ENCODE peak calls at places on chromosomes 3 and 15, in seven cellular contexts. S, I, J, A, E, F and D are unnamed samples.

GRCh38 chr3:11618897-11619296 is 24.8 kb downstream of the VGLL4 start:
- DNase-seq in S (no peak), I (no peak), J (no peak), A (no peak), E (no peak), F (no peak), D (no peak)

GRCh38 chr15:99209326-99209725 is 40.1 kb downstream of the TTC23 start:
- DNase-seq in S (no peak), I (no peak), J (peak), A (no peak), E (no peak), F (no peak), D (no peak)

GRCh38 chr3:192514754-192515660 is 212.3 kb downstream of the FGF12 start:
- DNase-seq in S (peak), I (no peak), J (peak), A (no peak), E (no peak), F (no peak), D (peak)

GRCh38 chr15:58934521-58934920 is 1.0 kb upstream of the SLTM start:
- DNase-seq in S (no peak), I (no peak), J (no peak), A (no peak), E (no peak), F (no peak), D (peak)

GRCh38 chr15:100224206-100225185 is 117.3 kb downstream of the ADAMTS17 start:
- DNase-seq in S (no peak), I (no peak), J (no peak), A (peak), E (no peak), F (no peak), D (peak)

GRCh38 chr3:83251490-83251889 is 1490.0 kb upstream of the GBE1 start:
- DNase-seq in S (no peak), I (no peak), J (no peak), A (no peak), E (no peak), F (no peak), D (no peak)

GRCh38 chr15:99432271-99433025 is 133.3 kb upstream of the MEF2A start:
- DNase-seq in S (peak), I (no peak), J (peak), A (no peak), E (peak), F (no peak), D (no peak)

GRCh38 chr3:42204867-42205599 is 61.0 kb downstream of the CCK start:
- DNase-seq in S (no peak), I (no peak), J (no peak), A (no peak), E (no peak), F (no peak), D (no peak)

GRCh38 chr15:70096215-70096974 is 1.3 kb downstream of the TLE3 start:
- DNase-seq in S (peak), I (no peak), J (peak), A (peak), E (peak), F (peak), D (peak)

GRCh38 chr3:55692958-55693558 is 206.0 kb upstream of the WNT5A start:
- DNase-seq in S (no peak), I (no peak), J (no peak), A (peak), E (no peak), F (no peak), D (peak)

GRCh38 chr15:40282870-40283614 is at the start of gene ANKRD63:
- DNase-seq in S (no peak), I (no peak), J (no peak), A (no peak), E (no peak), F (no peak), D (no peak)

GRCh38 chr3:4504340-4505261 is 11.5 kb downstream of the ITPR1 start:
- DNase-seq in S (peak), I (no peak), J (no peak), A (no peak), E (peak), F (no peak), D (peak)

GRCh38 chr3:136671921-136672320 is 80.3 kb downstream of the STAG1 start:
- DNase-seq in S (no peak), I (no peak), J (no peak), A (peak), E (no peak), F (no peak), D (no peak)

GRCh38 chr15:59722451-59722850 is 33.3 kb upstream of the BNIP2 start:
- DNase-seq in S (no peak), I (no peak), J (no peak), A (no peak), E (no peak), F (peak), D (no peak)

GRCh38 chr3:44235604-44236484 is 5.8 kb upstream of the TOPAZ1 start:
- DNase-seq in S (peak), I (peak), J (peak), A (peak), E (peak), F (peak), D (peak)

GRCh38 chr15:63970723-63971426 is 75.4 kb downstream of the DAPK2 start:
- DNase-seq in S (no peak), I (peak), J (no peak), A (no peak), E (no peak), F (no peak), D (no peak)

GRCh38 chr3:11438636-11439035 is 166.4 kb downstream of the ATG7 start:
- DNase-seq in S (peak), I (no peak), J (peak), A (peak), E (peak), F (no peak), D (no peak)

GRCh38 chr3:171160326-171160725 is 133.8 kb upstream of the SLC2A2 start:
- DNase-seq in S (no peak), I (no peak), J (no peak), A (no peak), E (no peak), F (no peak), D (peak)

GRCh38 chr15:37877851-37878577 is 56.4 kb upstream of the TMCO5A start:
- DNase-seq in S (no peak), I (no peak), J (no peak), A (peak), E (no peak), F (no peak), D (peak)

GRCh38 chr15:90654233-90655124 is 62.7 kb upstream of the BLM start:
- DNase-seq in S (no peak), I (no peak), J (no peak), A (no peak), E (no peak), F (no peak), D (no peak)

GRCh38 chr3:153785901-153786300 is 335.3 kb upstream of the ARHGEF26 start:
- DNase-seq in S (no peak), I (no peak), J (no peak), A (no peak), E (no peak), F (no peak), D (peak)

GRCh38 chr3:179653777-179654117 is 907 bp downstream of the USP13 start:
- DNase-seq in S (peak), I (no peak), J (no peak), A (no peak), E (no peak), F (no peak), D (no peak)

GRCh38 chr3:152474585-152474984 is 205.9 kb downstream of the MBNL1 start:
- DNase-seq in S (peak), I (no peak), J (peak), A (peak), E (peak), F (no peak), D (peak)

GRCh38 chr15:55250392-55250791 is 39.2 kb downstream of the RAB27A start:
- DNase-seq in S (no peak), I (no peak), J (no peak), A (peak), E (no peak), F (no peak), D (peak)

GRCh38 chr3:45567730-45568172 is 26.8 kb upstream of the LIMD1 start:
- DNase-seq in S (no peak), I (no peak), J (no peak), A (no peak), E (no peak), F (no peak), D (no peak)

GRCh38 chr15:85667491-85668424 is 127.0 kb downstream of the KLHL25 start:
- DNase-seq in S (no peak), I (no peak), J (peak), A (peak), E (peak), F (peak), D (peak)

GRCh38 chr3:159763466-159764210 is 225.0 kb upstream of the IL12A start:
- DNase-seq in S (peak), I (peak), J (peak), A (peak), E (peak), F (peak), D (peak)

GRCh38 chr3:113769551-113769950 is 22.7 kb downstream of the ATP6V1A start:
- DNase-seq in S (no peak), I (no peak), J (no peak), A (peak), E (no peak), F (no peak), D (peak)

GRCh38 chr15:90261811-90262210 is 3.7 kb upstream of the NGRN start:
- DNase-seq in S (no peak), I (no peak), J (no peak), A (peak), E (no peak), F (no peak), D (peak)

GRCh38 chr3:134974621-134975020 is 179.6 kb downstream of the EPHB1 start:
- DNase-seq in S (no peak), I (no peak), J (no peak), A (no peak), E (no peak), F (no peak), D (no peak)

GRCh38 chr3:123449986-123450474 is 1.1 kb upstream of the ADCY5 start:
- DNase-seq in S (peak), I (no peak), J (peak), A (no peak), E (peak), F (no peak), D (no peak)

GRCh38 chr3:21649519-21649918 is 101.5 kb downstream of the ZNF385D start:
- DNase-seq in S (no peak), I (no peak), J (no peak), A (no peak), E (no peak), F (no peak), D (no peak)

GRCh38 chr3:21654241-21654640 is 96.8 kb downstream of the ZNF385D start:
- DNase-seq in S (no peak), I (no peak), J (no peak), A (no peak), E (no peak), F (no peak), D (no peak)

DNA sequence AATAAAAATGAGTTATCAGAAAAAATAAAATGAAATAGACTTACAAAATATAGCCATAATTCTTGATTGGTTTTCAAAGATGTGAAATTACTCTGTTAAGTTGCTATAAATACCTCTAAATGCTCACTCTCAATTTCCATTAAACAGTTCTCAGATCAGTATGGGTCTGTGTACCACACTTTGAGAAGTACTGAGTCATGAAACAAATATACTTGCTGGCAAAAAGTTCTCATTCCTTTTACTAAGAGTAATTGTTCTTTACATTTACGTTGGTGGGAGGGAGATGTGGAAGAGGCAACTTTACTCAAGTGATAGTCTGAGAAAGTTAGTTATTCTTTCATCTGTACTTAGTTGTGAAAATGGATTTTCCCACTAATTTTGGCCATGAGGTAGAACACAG is 96.3 kb downstream of the ZNF385D start:
- DNase-seq in S (no peak), I (no peak), J (no peak), A (peak), E (no peak), F (no peak), D (peak)
- H3K4me3 ChIP-seq in S (no peak), I (no peak), J (no peak), A (no peak), E (no peak), F (no peak), D (no peak)

DNA sequence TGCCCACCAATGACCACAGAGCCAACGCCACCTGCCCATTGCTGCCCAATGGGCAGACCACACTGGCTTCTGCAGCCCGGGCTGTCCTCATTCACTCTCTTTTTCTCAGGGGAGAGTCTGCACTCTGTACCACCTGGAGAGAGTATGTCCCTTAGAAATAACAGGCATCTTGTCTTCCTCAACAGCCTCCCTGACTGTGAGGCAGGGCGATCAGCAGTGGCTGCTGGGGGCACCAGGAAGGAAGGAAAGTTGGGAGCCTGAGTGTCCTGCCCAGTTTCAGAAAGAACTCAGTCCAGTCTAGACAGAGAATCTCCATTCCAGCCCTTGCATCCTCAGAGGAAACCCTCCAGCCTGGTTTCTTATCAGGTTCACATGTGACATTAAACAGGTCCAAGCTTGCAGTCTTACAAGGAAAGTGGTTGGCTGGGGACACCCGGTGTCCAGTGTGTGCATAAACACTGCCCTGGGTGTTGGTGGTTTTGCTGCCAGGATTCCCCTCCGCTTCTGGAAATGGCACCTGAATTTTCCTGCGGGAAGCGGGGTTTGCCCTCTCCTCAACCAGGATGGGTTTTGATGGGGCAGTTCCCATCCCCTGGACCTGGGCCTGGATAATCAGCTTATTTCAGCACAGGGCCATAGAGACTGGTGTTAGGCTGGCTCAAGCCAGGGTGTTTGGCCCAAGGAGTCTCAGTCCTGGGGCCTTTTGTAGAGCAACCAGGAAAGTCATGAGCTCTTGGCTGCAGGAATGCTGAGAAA is 37.1 kb downstream of the SSUH2 start:
- DNase-seq in S (peak), I (peak), J (peak), A (peak), E (peak), F (peak), D (peak)
- TF ChIP-seq CTCF in S (peak), I (peak), J (peak), A (peak), E (peak), F (peak), D (peak)

GRCh38 chr3:50567011-50567385 is 549 bp downstream of the C3orf18 start:
- DNase-seq in S (no peak), I (peak), J (no peak), A (no peak), E (no peak), F (no peak), D (no peak)
- H3K4me3 ChIP-seq in S (peak), I (peak), J (peak), A (peak), E (peak), F (peak), D (no peak)

GRCh38 chr3:94118390-94118789 is 55.5 kb downstream of the NSUN3 start:
- DNase-seq in S (no peak), I (no peak), J (no peak), A (no peak), E (no peak), F (no peak), D (no peak)

GRCh38 chr3:94117729-94118128 is 54.9 kb downstream of the NSUN3 start:
- DNase-seq in S (no peak), I (no peak), J (no peak), A (no peak), E (no peak), F (no peak), D (no peak)

GRCh38 chr3:94110854-94111253 is 48.0 kb downstream of the NSUN3 start:
- DNase-seq in S (no peak), I (no peak), J (no peak), A (no peak), E (no peak), F (no peak), D (no peak)

GRCh38 chr3:94114667-94115066 is 51.8 kb downstream of the NSUN3 start:
- DNase-seq in S (no peak), I (no peak), J (no peak), A (no peak), E (no peak), F (no peak), D (no peak)

GRCh38 chr3:94115482-94115881 is 52.6 kb downstream of the NSUN3 start:
- DNase-seq in S (no peak), I (no peak), J (no peak), A (peak), E (no peak), F (no peak), D (peak)
- TF ChIP-seq CTCF in S (no peak), I (no peak), J (peak), A (peak), E (peak), F (no peak), D (peak)

DNA sequence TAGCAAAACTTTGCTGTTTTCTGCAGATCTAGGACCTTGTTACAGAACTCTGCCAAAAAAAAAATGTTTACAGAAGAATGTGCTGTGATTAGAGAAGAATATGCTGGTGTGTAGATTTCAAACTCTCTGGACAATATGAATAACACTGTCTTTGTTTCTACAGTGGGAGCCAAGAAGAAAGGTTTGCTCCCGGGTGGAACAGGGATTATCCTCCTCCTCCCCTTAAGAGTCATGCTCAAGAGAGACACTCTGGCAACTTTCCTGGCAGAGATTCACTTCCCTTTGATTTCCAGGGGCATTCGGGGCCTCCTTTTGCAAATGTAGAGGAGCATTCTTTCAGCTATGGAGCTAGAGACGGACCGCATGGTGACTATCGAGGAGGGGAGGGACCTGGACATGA is 27.4 kb downstream of the RBM6 start:
- DNase-seq in S (no peak), I (no peak), J (no peak), A (no peak), E (no peak), F (no peak), D (no peak)
- H3K4me3 ChIP-seq in S (no peak), I (no peak), J (no peak), A (no peak), E (no peak), F (no peak), D (no peak)

DNA sequence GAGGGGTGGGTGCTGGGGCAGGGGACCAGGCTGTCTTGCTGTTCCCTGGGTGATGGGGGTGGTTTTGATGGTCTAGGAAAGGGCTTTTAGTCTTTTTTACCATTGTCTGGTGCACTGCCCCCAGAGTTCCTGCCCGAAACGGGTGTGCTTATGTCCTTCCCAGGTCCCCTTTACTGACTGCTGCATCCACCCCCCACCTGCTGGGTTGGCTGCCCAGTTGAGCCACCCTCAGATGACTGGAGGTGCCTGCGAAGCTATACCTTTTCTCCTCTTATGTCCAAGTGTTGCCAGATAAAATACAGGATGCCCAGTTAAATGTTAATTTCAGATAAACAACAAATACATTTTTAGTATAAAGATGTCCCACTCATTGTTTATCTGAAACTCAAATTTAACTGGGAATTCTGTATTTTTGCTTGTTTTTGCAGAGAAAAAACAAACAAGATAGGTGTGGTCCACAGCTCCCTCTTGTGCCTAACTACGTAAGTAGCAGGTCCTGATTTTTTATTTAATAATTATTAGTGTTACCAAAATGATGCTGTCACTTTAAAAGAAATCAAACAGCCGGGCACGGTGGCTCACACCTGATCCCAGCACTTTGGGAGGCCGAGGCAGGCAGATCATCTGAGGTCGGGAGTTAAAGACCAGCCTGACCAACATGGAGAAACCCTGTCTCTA is 6.1 kb upstream of the RPP14 start:
- DNase-seq in S (no peak), I (no peak), J (no peak), A (peak), E (no peak), F (no peak), D (peak)
- TF ChIP-seq CTCF in S (peak), I (peak), J (peak), A (peak), E (peak), F (peak), D (peak)

DNA sequence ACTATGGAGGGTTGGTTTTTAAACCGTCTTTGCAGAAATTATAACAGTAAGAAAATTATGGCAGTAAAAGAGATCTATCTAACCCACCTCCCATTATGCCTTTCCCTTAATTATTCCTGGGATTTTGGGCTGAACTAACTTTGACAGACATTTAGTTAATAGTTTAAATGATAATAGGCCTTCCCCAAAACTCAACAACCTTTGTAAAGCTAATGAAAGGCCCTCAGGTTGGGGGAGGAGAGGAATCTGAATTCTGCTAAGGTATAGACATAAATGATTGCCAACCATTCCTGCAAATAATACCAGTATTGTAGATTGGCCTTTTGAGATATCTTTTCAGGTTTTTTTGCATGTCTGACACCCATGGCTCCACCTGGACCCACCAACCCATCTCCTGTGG is 27.2 kb upstream of the OR5K4 start:
- DNase-seq in S (no peak), I (no peak), J (no peak), A (no peak), E (no peak), F (no peak), D (no peak)
- H3K4me3 ChIP-seq in S (no peak), I (no peak), J (no peak), A (no peak), E (no peak), F (no peak), D (no peak)

GRCh38 chr15:74798388-74799254 is 14.0 kb upstream of the LMAN1L start:
- DNase-seq in S (no peak), I (peak), J (no peak), A (no peak), E (no peak), F (no peak), D (no peak)
- TF ChIP-seq CTCF in S (no peak), I (peak), J (peak), A (no peak), E (no peak), F (no peak), D (no peak)

GRCh38 chr3:190387578-190388213 is at the start of gene CLDN16:
- DNase-seq in S (no peak), I (no peak), J (no peak), A (no peak), E (no peak), F (peak), D (no peak)
- H3K4me3 ChIP-seq in S (no peak), I (no peak), J (no peak), A (no peak), E (no peak), F (no peak), D (no peak)